ENCODE peak calls at places on chromosome 12, in four cellular contexts. B is nephron progenitor cell, Z is lower lobe of right lung, P is uterus. A is an unnamed sample.
A peak's percentile ranks its signal among the peaks of the same experiment; 100 is the strongest.

GRCh38 chr12:50112456-50113218 is 601 bp downstream of the COX14 start:
- DNase-seq in B (no peak), Z (no peak), P (no peak), A (peak; percentile 35)

GRCh38 chr12:53600490-53601295 is 25.5 kb downstream of the ATF7 start:
- DNase-seq in B (no peak), Z (no peak), P (no peak), A (no peak)

GRCh38 chr12:132713123-132713522 is 2.5 kb downstream of the PGAM5 start:
- DNase-seq in B (no peak), Z (no peak), P (no peak), A (no peak)

GRCh38 chr12:46253544-46254162 is 15.2 kb downstream of the SLC38A1 start:
- DNase-seq in B (no peak), Z (no peak), P (no peak), A (no peak)

GRCh38 chr12:132561784-132562156 is 48.6 kb downstream of the LRCOL1 start:
- DNase-seq in B (peak; percentile 58), Z (no peak), P (no peak), A (no peak)

GRCh38 chr12:1593232-1594044 is 943 bp downstream of the FBXL14 start:
- DNase-seq in B (peak; percentile 46), Z (peak; percentile 78), P (peak; percentile 44), A (no peak)

GRCh38 chr12:113135178-113136127 is at the start of gene RASAL1:
- DNase-seq in B (peak; percentile 73), Z (peak; percentile 46), P (no peak), A (no peak)

GRCh38 chr12:87382959-87383591 is 646.1 kb downstream of the C12orf50 start:
- DNase-seq in B (no peak), Z (no peak), P (no peak), A (no peak)

GRCh38 chr12:14774944-14775651 is 28.2 kb downstream of the WBP11 start:
- DNase-seq in B (peak; percentile 55), Z (peak; percentile 69), P (peak; percentile 53), A (no peak)

GRCh38 chr12:57547366-57548315 is 649 bp upstream of the DCTN2 start:
- DNase-seq in B (no peak), Z (no peak), P (no peak), A (no peak)

GRCh38 chr12:9931245-9931644 is 925 bp downstream of the CLEC2A start:
- DNase-seq in B (no peak), Z (no peak), P (no peak), A (no peak)

GRCh38 chr12:121799842-121800693 is 3.7 kb upstream of the SETD1B start:
- DNase-seq in B (peak; percentile 70), Z (peak; percentile 94), P (peak; percentile 95), A (no peak)

GRCh38 chr12:117151195-117152031 is 38.9 kb downstream of the FBXO21 start:
- DNase-seq in B (peak; percentile 86), Z (peak; percentile 67), P (peak; percentile 47), A (no peak)

GRCh38 chr12:87660987-87661769 is 368.0 kb downstream of the C12orf50 start:
- DNase-seq in B (no peak), Z (no peak), P (no peak), A (no peak)

GRCh38 chr12:39902823-39903222 is 203.1 kb downstream of the SLC2A13 start:
- DNase-seq in B (no peak), Z (no peak), P (no peak), A (no peak)

GRCh38 chr12:20101046-20101445 is 267.3 kb upstream of the PDE3A start:
- DNase-seq in B (no peak), Z (no peak), P (no peak), A (no peak)

GRCh38 chr12:57069522-57069921 is 9.1 kb downstream of the NEMP1 start:
- DNase-seq in B (peak; percentile 46), Z (no peak), P (peak; percentile 51), A (no peak)

GRCh38 chr12:2447861-2448260 is 346.9 kb upstream of the FKBP4 start:
- DNase-seq in B (peak; percentile 40), Z (no peak), P (no peak), A (no peak)

GRCh38 chr12:26298785-26299621 is 103.6 kb downstream of the SSPN start:
- DNase-seq in B (no peak), Z (no peak), P (no peak), A (no peak)

GRCh38 chr12:112439769-112440168 is 21.0 kb downstream of the PTPN11 start:
- DNase-seq in B (no peak), Z (no peak), P (no peak), A (no peak)

GRCh38 chr12:46266869-46267617 is 1.8 kb downstream of the SLC38A1 start:
- DNase-seq in B (peak; percentile 60), Z (peak; percentile 76), P (peak; percentile 46), A (peak; percentile 87)

GRCh38 chr12:95674088-95674595 is 116.4 kb downstream of the NTN4 start:
- DNase-seq in B (no peak), Z (no peak), P (no peak), A (no peak)

GRCh38 chr12:91483471-91483985 is 300.9 kb upstream of the DCN start:
- DNase-seq in B (no peak), Z (no peak), P (no peak), A (no peak)

GRCh38 chr12:91482231-91482630 is 299.6 kb upstream of the DCN start:
- DNase-seq in B (no peak), Z (no peak), P (no peak), A (no peak)

GRCh38 chr12:91478500-91478899 is 295.9 kb upstream of the DCN start:
- DNase-seq in B (no peak), Z (no peak), P (no peak), A (no peak)
- TF ChIP-seq CTCF in B (no peak), Z (no peak), P (no peak), A (no peak)

GRCh38 chr12:124727922-124728321 is 135.7 kb downstream of the SCARB1 start:
- DNase-seq in B (no peak), Z (no peak), P (no peak), A (no peak)
- TF ChIP-seq CTCF in B (no peak), Z (no peak), P (no peak), A (peak; percentile 46)

GRCh38 chr12:24852420-24852819 is 96.5 kb downstream of the BCAT1 start:
- DNase-seq in B (no peak), Z (no peak), P (no peak), A (no peak)
- TF ChIP-seq CTCF in B (peak; percentile 38), Z (peak; percentile 35), P (peak; percentile 17), A (peak; percentile 82)

DNA sequence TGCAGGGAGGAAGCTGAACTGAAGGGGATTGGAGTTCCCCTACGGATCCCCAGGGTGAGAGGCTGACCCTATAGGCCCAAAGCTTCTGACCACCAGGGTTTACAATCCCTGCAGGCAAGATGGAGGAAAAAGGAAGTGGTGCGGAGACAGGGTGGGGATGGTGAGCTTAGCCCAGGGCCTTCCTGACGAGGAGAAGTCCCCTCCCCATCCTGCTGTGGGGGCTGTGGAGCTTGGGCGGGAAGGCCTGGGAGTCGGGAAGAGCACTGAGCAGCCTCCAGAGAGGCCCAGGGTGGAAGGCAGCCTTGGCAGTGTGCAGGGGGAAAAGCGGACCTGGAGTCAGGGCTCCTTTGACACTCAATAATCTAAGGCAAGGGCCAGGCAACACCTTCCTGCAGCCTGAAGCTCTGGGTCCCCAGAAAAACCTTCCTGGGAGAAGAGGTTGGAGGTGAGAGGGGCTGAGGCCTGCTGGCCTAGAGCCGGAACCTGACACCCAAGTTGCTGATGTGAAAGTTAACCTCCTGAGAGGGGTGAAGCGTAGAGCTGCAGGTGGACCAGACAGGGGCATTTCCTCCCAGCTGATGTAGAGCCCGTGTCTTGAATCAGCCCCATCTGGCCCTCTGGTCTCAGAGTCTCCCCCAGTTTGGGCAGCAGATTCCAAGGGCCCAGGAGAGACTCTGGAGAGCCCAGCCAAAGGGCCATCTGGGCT is 6.1 kb downstream of the HDAC7 start:
- DNase-seq in B (no peak), Z (no peak), P (no peak), A (no peak)
- TF ChIP-seq CTCF in B (no peak), Z (no peak), P (no peak), A (no peak)

A was measured in chondrocyte.